ENCODE peak calls at places on chromosome 7, in six cellular contexts. One of them, this sample, is unnamed.

GRCh38 chr7:135359633-135360032 is 126.0 kb downstream of the STRA8 start:
- DNase-seq in HepG2: no peak
- DNase-seq in NCI-H774: no peak
- DNase-seq in iPS-NIHi11: no peak
- DNase-seq in choroid plexus epithelial cell: no peak
- DNase-seq in dermis microvascular lymphatic vessel endothelial cell: no peak
- DNase-seq in this sample: no peak

GRCh38 chr7:76294344-76295024 is 8.0 kb upstream of the HSPB1 start:
- DNase-seq in HepG2: peak; percentile 65
- DNase-seq in NCI-H774: peak; percentile 86
- DNase-seq in iPS-NIHi11: peak; percentile 56
- DNase-seq in choroid plexus epithelial cell: peak; percentile 95
- DNase-seq in dermis microvascular lymphatic vessel endothelial cell: peak; percentile 92
- DNase-seq in this sample: no peak

GRCh38 chr7:28378574-28379149 is 33.7 kb upstream of the CREB5 start:
- DNase-seq in HepG2: no peak
- DNase-seq in NCI-H774: no peak
- DNase-seq in iPS-NIHi11: no peak
- DNase-seq in choroid plexus epithelial cell: no peak
- DNase-seq in dermis microvascular lymphatic vessel endothelial cell: no peak
- DNase-seq in this sample: no peak

GRCh38 chr7:127532151-127532550 is 53.2 kb downstream of the GCC1 start:
- DNase-seq in HepG2: no peak
- DNase-seq in NCI-H774: no peak
- DNase-seq in iPS-NIHi11: no peak
- DNase-seq in choroid plexus epithelial cell: peak; percentile 2
- DNase-seq in dermis microvascular lymphatic vessel endothelial cell: no peak
- DNase-seq in this sample: no peak

GRCh38 chr7:151069841-151070572 is 10.6 kb downstream of the FASTK start:
- DNase-seq in HepG2: no peak
- DNase-seq in NCI-H774: no peak
- DNase-seq in iPS-NIHi11: no peak
- DNase-seq in choroid plexus epithelial cell: no peak
- DNase-seq in dermis microvascular lymphatic vessel endothelial cell: no peak
- DNase-seq in this sample: no peak

GRCh38 chr7:129110575-129111376 is 33.7 kb upstream of the TSPAN33 start:
- DNase-seq in HepG2: peak; percentile 18
- DNase-seq in NCI-H774: no peak
- DNase-seq in iPS-NIHi11: peak; percentile 65
- DNase-seq in choroid plexus epithelial cell: peak; percentile 9
- DNase-seq in dermis microvascular lymphatic vessel endothelial cell: no peak
- DNase-seq in this sample: no peak

GRCh38 chr7:48224042-48224441 is 52.8 kb downstream of the ABCA13 start:
- DNase-seq in HepG2: no peak
- DNase-seq in NCI-H774: no peak
- DNase-seq in iPS-NIHi11: no peak
- DNase-seq in choroid plexus epithelial cell: peak; percentile 29
- DNase-seq in dermis microvascular lymphatic vessel endothelial cell: no peak
- DNase-seq in this sample: no peak

GRCh38 chr7:130875265-130875741 is 141.3 kb upstream of the KLF14 start:
- DNase-seq in HepG2: peak; percentile 54
- DNase-seq in NCI-H774: no peak
- DNase-seq in iPS-NIHi11: peak; percentile 88
- DNase-seq in choroid plexus epithelial cell: peak; percentile 70
- DNase-seq in dermis microvascular lymphatic vessel endothelial cell: peak; percentile 63
- DNase-seq in this sample: no peak

GRCh38 chr7:76354981-76355730 is 3.6 kb downstream of the YWHAG start:
- DNase-seq in HepG2: no peak
- DNase-seq in NCI-H774: no peak
- DNase-seq in iPS-NIHi11: no peak
- DNase-seq in choroid plexus epithelial cell: no peak
- DNase-seq in dermis microvascular lymphatic vessel endothelial cell: peak; percentile 29
- DNase-seq in this sample: no peak

GRCh38 chr7:158583143-158583542 is 4.5 kb downstream of the PTPRN2 start:
- DNase-seq in HepG2: no peak
- DNase-seq in NCI-H774: no peak
- DNase-seq in iPS-NIHi11: no peak
- DNase-seq in choroid plexus epithelial cell: no peak
- DNase-seq in dermis microvascular lymphatic vessel endothelial cell: no peak
- DNase-seq in this sample: no peak

GRCh38 chr7:152602962-152603361 is 73.0 kb downstream of the XRCC2 start:
- DNase-seq in HepG2: no peak
- DNase-seq in NCI-H774: no peak
- DNase-seq in iPS-NIHi11: no peak
- DNase-seq in choroid plexus epithelial cell: peak; percentile 70
- DNase-seq in dermis microvascular lymphatic vessel endothelial cell: no peak
- DNase-seq in this sample: no peak

GRCh38 chr7:69597278-69598076 is 798 bp upstream of the AUTS2 start:
- DNase-seq in HepG2: no peak
- DNase-seq in NCI-H774: no peak
- DNase-seq in iPS-NIHi11: peak; percentile 54
- DNase-seq in choroid plexus epithelial cell: no peak
- DNase-seq in dermis microvascular lymphatic vessel endothelial cell: peak; percentile 4
- DNase-seq in this sample: no peak

GRCh38 chr7:64654796-64655548 is 11.0 kb upstream of the ZNF107 start:
- DNase-seq in HepG2: no peak
- DNase-seq in NCI-H774: no peak
- DNase-seq in iPS-NIHi11: no peak
- DNase-seq in choroid plexus epithelial cell: no peak
- DNase-seq in dermis microvascular lymphatic vessel endothelial cell: no peak
- DNase-seq in this sample: no peak

GRCh38 chr7:81025360-81025759 is 106.5 kb upstream of the SEMA3C start:
- DNase-seq in HepG2: no peak
- DNase-seq in NCI-H774: no peak
- DNase-seq in iPS-NIHi11: no peak
- DNase-seq in choroid plexus epithelial cell: no peak
- DNase-seq in dermis microvascular lymphatic vessel endothelial cell: no peak
- DNase-seq in this sample: no peak